ENCODE peak calls at places on chromosomes 13 and 19, in four cellular contexts. I is lung, H is HT1080, F is T-helper 1 cell. K is an unnamed sample.
A peak's percentile ranks its signal among the peaks of the same experiment; 100 is the strongest.

GRCh38 chr13:111883571-111884343 is 183.2 kb upstream of the SOX1 start:
- DNase-seq in I (peak; percentile 23), F (no peak), H (no peak), K (no peak)

GRCh38 chr19:13099073-13099999 is 3.3 kb downstream of the LYL1 start:
- DNase-seq in I (peak; percentile 76), H (no peak), F (peak; percentile 93), K (peak; percentile 72)

GRCh38 chr13:92843549-92843948 is 383.1 kb upstream of the GPC6 start:
- DNase-seq in I (no peak), F (no peak), H (peak; percentile 87), K (no peak)

GRCh38 chr19:28881616-28882015 is 331.3 kb downstream of the UQCRFS1 start:
- DNase-seq in H (no peak), I (no peak), F (no peak), K (no peak)

GRCh38 chr13:21675095-21676007 is 4.5 kb downstream of the FGF9 start:
- DNase-seq in I (no peak), H (no peak), F (peak; percentile 26), K (no peak)

GRCh38 chr19:1210227-1210538 is 4.6 kb downstream of the STK11 start:
- DNase-seq in I (no peak), H (no peak), F (no peak), K (no peak)

GRCh38 chr13:98172570-98173405 is 4.3 kb downstream of the RNF113B start:
- DNase-seq in I (no peak), F (no peak), H (no peak), K (no peak)

GRCh38 chr19:5249526-5249925 is 91.1 kb downstream of the PTPRS start:
- DNase-seq in H (no peak), F (no peak), I (no peak), K (no peak)

GRCh38 chr13:81388400-81388799 is 1047.5 kb upstream of the SPRY2 start:
- DNase-seq in F (no peak), I (no peak), H (no peak), K (no peak)

GRCh38 chr19:10852098-10852800 is 4.0 kb downstream of the C19orf38 start:
- DNase-seq in I (no peak), H (peak; percentile 66), F (no peak), K (no peak)

GRCh38 chr19:43763473-43763939 is 8.7 kb upstream of the SMG9 start:
- DNase-seq in F (no peak), I (no peak), H (peak; percentile 45), K (no peak)

GRCh38 chr19:10010247-10010691 is at the start of gene COL5A3:
- DNase-seq in H (no peak), F (no peak), I (peak; percentile 42), K (no peak)

GRCh38 chr13:108987945-108988344 is 358.5 kb downstream of the MYO16 start:
- DNase-seq in H (no peak), I (no peak), F (no peak), K (no peak)

GRCh38 chr13:30743319-30744055 is 8.1 kb downstream of the ALOX5AP start:
- DNase-seq in I (peak; percentile 44), F (no peak), H (peak; percentile 98), K (no peak)

GRCh38 chr13:33799950-33800592 is 17.9 kb upstream of the RFC3 start:
- DNase-seq in H (peak; percentile 15), I (no peak), F (no peak), K (no peak)

GRCh38 chr19:15897738-15898276 is at the start of gene CYP4F2:
- DNase-seq in F (no peak), H (no peak), I (no peak), K (no peak)

GRCh38 chr13:99055286-99056073 is 77.6 kb upstream of the DOCK9 start:
- DNase-seq in F (no peak), I (no peak), H (no peak), K (no peak)

GRCh38 chr19:19405919-19406877 is 723 bp downstream of the GATAD2A start:
- DNase-seq in F (peak; percentile 35), I (peak; percentile 38), H (peak; percentile 43), K (no peak)

GRCh38 chr13:98800078-98800477 is 47.6 kb upstream of the SLC15A1 start:
- DNase-seq in H (no peak), F (no peak), I (no peak), K (no peak)

GRCh38 chr19:10643968-10644290 is 10.2 kb upstream of the ILF3 start:
- DNase-seq in I (no peak), H (no peak), F (no peak), K (no peak)

GRCh38 chr19:12884926-12885748 is 1.9 kb downstream of the KLF1 start:
- DNase-seq in H (no peak), I (peak; percentile 90), F (peak; percentile 92), K (peak; percentile 78)

K was measured in effector memory CD4-positive, alpha-beta T cell.